ENCODE peak calls at places on chromosomes 12 and 14, in ten cellular contexts. F, D, S, Y, I, G, H, P, A and E are unnamed samples.

GRCh38 chr14:65594153-65594881 is 181.8 kb downstream of the FUT8 start:
- ATAC-seq in F (no peak), D (no peak), S (no peak), Y (no peak), I (no peak), G (no peak), H (peak), P (no peak), A (peak), E (no peak)

GRCh38 chr14:51442513-51443175 is 202.6 kb downstream of the TMX1 start:
- ATAC-seq in F (no peak), D (no peak), S (no peak), Y (no peak), I (no peak), G (peak), H (peak), P (peak), A (no peak), E (peak)

GRCh38 chr14:58738189-58738836 is 100.6 kb downstream of the DACT1 start:
- ATAC-seq in F (peak), D (no peak), S (no peak), Y (no peak), I (peak), G (no peak), H (peak), P (peak), A (no peak), E (no peak)

GRCh38 chr14:102075155-102075554 is 11.7 kb downstream of the HSP90AA1 start:
- ATAC-seq in F (no peak), D (no peak), S (no peak), Y (no peak), I (no peak), G (no peak), H (no peak), P (no peak), A (no peak), E (no peak)

GRCh38 chr12:19804737-19805136 is 365.4 kb downstream of the AEBP2 start:
- ATAC-seq in F (no peak), D (no peak), S (no peak), Y (no peak), I (no peak), G (no peak), H (no peak), P (no peak), A (peak), E (no peak)

GRCh38 chr12:6828671-6829531 is 694 bp downstream of the P3H3 start:
- ATAC-seq in F (peak), D (peak), S (peak), Y (peak), I (peak), G (peak), H (peak), P (peak), A (no peak), E (peak)

GRCh38 chr14:102180248-102180998 is 40.7 kb downstream of the WDR20 start:
- ATAC-seq in F (no peak), D (no peak), S (no peak), Y (no peak), I (no peak), G (no peak), H (no peak), P (no peak), A (no peak), E (no peak)

GRCh38 chr12:67410667-67411067 is 141.5 kb downstream of the CAND1 start:
- ATAC-seq in F (no peak), D (peak), S (no peak), Y (no peak), I (no peak), G (peak), H (no peak), P (no peak), A (peak), E (no peak)

GRCh38 chr12:71954040-71954649 is 15.5 kb downstream of the TPH2 start:
- ATAC-seq in F (no peak), D (no peak), S (no peak), Y (no peak), I (no peak), G (no peak), H (no peak), P (no peak), A (peak), E (no peak)

GRCh38 chr14:21023817-21024667 is 819 bp downstream of the NDRG2 start:
- ATAC-seq in F (no peak), D (peak), S (peak), Y (no peak), I (peak), G (peak), H (no peak), P (no peak), A (peak), E (no peak)

GRCh38 chr14:77303417-77304156 is 17.1 kb downstream of the POMT2 start:
- ATAC-seq in F (peak), D (no peak), S (peak), Y (peak), I (peak), G (peak), H (peak), P (peak), A (peak), E (peak)

GRCh38 chr12:108400060-108400459 is 60.9 kb upstream of the CMKLR1 start:
- ATAC-seq in F (no peak), D (no peak), S (no peak), Y (no peak), I (no peak), G (no peak), H (no peak), P (no peak), A (no peak), E (no peak)

GRCh38 chr14:96203116-96203515 is 1.5 kb upstream of the BDKRB2 start:
- ATAC-seq in F (no peak), D (no peak), S (no peak), Y (no peak), I (no peak), G (no peak), H (no peak), P (no peak), A (no peak), E (no peak)

GRCh38 chr12:3065300-3065699 is 11.9 kb upstream of the TSPAN9 start:
- ATAC-seq in F (no peak), D (no peak), S (no peak), Y (no peak), I (no peak), G (no peak), H (no peak), P (no peak), A (no peak), E (no peak)

GRCh38 chr12:103102225-103102744 is 144.8 kb downstream of the ASCL1 start:
- ATAC-seq in F (no peak), D (no peak), S (no peak), Y (no peak), I (peak), G (no peak), H (no peak), P (no peak), A (no peak), E (no peak)

GRCh38 chr12:99911076-99911475 is 73.7 kb downstream of the ANKS1B start:
- ATAC-seq in F (no peak), D (peak), S (no peak), Y (no peak), I (no peak), G (peak), H (peak), P (peak), A (peak), E (peak)

GRCh38 chr12:122137229-122137628 is 36.8 kb downstream of the IL31 start:
- ATAC-seq in F (peak), D (no peak), S (no peak), Y (no peak), I (no peak), G (no peak), H (no peak), P (no peak), A (no peak), E (no peak)

GRCh38 chr14:68369289-68369925 is 423.5 kb downstream of the ZFP36L1 start:
- ATAC-seq in F (no peak), D (no peak), S (peak), Y (no peak), I (peak), G (no peak), H (no peak), P (no peak), A (no peak), E (no peak)

GRCh38 chr14:89248430-89249295 is 168.4 kb downstream of the FOXN3 start:
- ATAC-seq in F (no peak), D (no peak), S (no peak), Y (no peak), I (no peak), G (no peak), H (peak), P (peak), A (no peak), E (no peak)

GRCh38 chr12:20345866-20346265 is 22.5 kb upstream of the PDE3A start:
- ATAC-seq in F (no peak), D (peak), S (no peak), Y (no peak), I (no peak), G (no peak), H (no peak), P (no peak), A (no peak), E (no peak)

GRCh38 chr12:108597559-108598471 is at the start of gene TMEM119:
- ATAC-seq in F (no peak), D (peak), S (no peak), Y (no peak), I (no peak), G (peak), H (peak), P (peak), A (peak), E (peak)